ENCODE peak calls at places on chromosomes 2 and 18, in five cellular contexts. Y is colonic mucosa, D is heart right ventricle, W is WERI-Rb-1, U is tibial nerve. B is an unnamed sample. For H3K27me3, the result is how much of the 10 kb centered on the place peaks cover.

GRCh38 chr2:85215074-85216050 is 82.2 kb downstream of the TCF7L1 start:
- DNase-seq in Y (no peak), D (no peak), W (no peak), U (no peak), B (peak)

GRCh38 chr2:174636979-174637378 is 39.4 kb upstream of the WIPF1 start:
- DNase-seq in Y (no peak), D (no peak), W (no peak), U (no peak), B (no peak)

GRCh38 chr2:23620841-23621341 is 235.9 kb downstream of the KLHL29 start:
- DNase-seq in Y (no peak), D (peak), W (peak), U (no peak), B (peak)

GRCh38 chr2:118232391-118233255 is 144.4 kb downstream of the INSIG2 start:
- DNase-seq in Y (no peak), D (no peak), W (no peak), U (no peak), B (no peak)

GRCh38 chr2:8607591-8607990 is 74.3 kb upstream of the ID2 start:
- DNase-seq in Y (no peak), D (no peak), W (no peak), U (no peak), B (peak)

GRCh38 chr18:31225668-31226067 is 63.0 kb upstream of the DSC1 start:
- DNase-seq in Y (no peak), D (peak), W (no peak), U (no peak), B (peak)

GRCh38 chr18:48902023-48902855 is 48.5 kb downstream of the SMAD7 start:
- DNase-seq in Y (peak), D (peak), W (no peak), U (peak), B (peak)

GRCh38 chr18:49971462-49971861 is 158.1 kb upstream of the ACAA2 start:
- DNase-seq in Y (no peak), D (no peak), W (no peak), U (no peak), B (no peak)

GRCh38 chr18:66136039-66136438 is 385.2 kb downstream of the CDH7 start:
- DNase-seq in Y (no peak), D (peak), W (no peak), U (no peak), B (peak)

GRCh38 chr2:112032615-112033457 is 22.2 kb upstream of the TMEM87B start:
- DNase-seq in Y (peak), D (peak), W (no peak), U (no peak), B (no peak)

GRCh38 chr2:219308142-219309093 is 783 bp downstream of the PTPRN start:
- DNase-seq in Y (peak), D (peak), W (peak), U (no peak), B (peak)

GRCh38 chr2:237720962-237721361 is 77.6 kb upstream of the RBM44 start:
- DNase-seq in Y (no peak), D (no peak), W (no peak), U (no peak), B (peak)

GRCh38 chr2:118279005-118279404 is 190.7 kb downstream of the INSIG2 start:
- DNase-seq in Y (no peak), D (no peak), W (no peak), U (no peak), B (no peak)

GRCh38 chr2:74007120-74007519 is 22.4 kb downstream of the TET3 start:
- DNase-seq in Y (no peak), D (no peak), W (peak), U (no peak), B (peak)

GRCh38 chr2:30456106-30456505 is 9.1 kb downstream of the LCLAT1 start:
- DNase-seq in Y (no peak), D (no peak), W (no peak), U (no peak), B (no peak)

GRCh38 chr2:133633851-133634250 is 65.6 kb upstream of the NCKAP5 start:
- DNase-seq in Y (no peak), D (no peak), W (no peak), U (no peak), B (peak)

GRCh38 chr2:173791502-173791901 is 173.7 kb downstream of the SP3 start:
- DNase-seq in Y (no peak), D (no peak), W (no peak), U (no peak), B (no peak)

GRCh38 chr2:70012887-70013286 is 51.5 kb upstream of the ASPRV1 start:
- DNase-seq in Y (no peak), D (no peak), W (no peak), U (no peak), B (no peak)

GRCh38 chr18:58635891-58636290 is 7.0 kb upstream of the ALPK2 start:
- DNase-seq in Y (no peak), D (no peak), W (no peak), U (no peak), B (peak)

GRCh38 chr18:12906773-12907172 is 22.7 kb upstream of the PTPN2 start:
- DNase-seq in Y (no peak), D (no peak), W (no peak), U (no peak), B (no peak)

GRCh38 chr18:48254077-48254602 is 155.0 kb downstream of the ZBTB7C start:
- DNase-seq in Y (no peak), D (no peak), W (no peak), U (no peak), B (no peak)

DNA sequence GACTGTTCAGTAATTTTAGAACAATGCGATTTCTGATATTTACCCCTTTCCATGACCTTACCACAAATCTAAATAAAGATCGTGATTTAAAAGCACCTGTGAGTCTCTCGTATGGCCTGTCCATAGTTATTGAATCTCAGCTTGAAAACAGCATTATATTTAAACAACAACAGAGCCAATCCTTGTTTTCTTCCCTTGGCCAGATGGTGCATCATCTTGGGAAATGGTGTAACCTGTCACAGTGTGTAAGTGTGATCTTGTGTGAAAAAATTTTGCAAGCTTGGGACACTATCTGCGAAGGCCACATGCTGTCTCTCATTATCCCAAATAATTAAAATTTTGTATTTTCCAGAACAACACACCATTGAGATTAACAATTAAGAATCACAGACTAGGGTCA is 262.7 kb upstream of the SPHKAP start:
- DNase-seq in Y (no peak), D (no peak), W (no peak), U (no peak), B (no peak)
- H3K4me3 ChIP-seq in Y (no peak), D (no peak), W (no peak), U (no peak), B (no peak)

GRCh38 chr2:65275141-65275540 is 47.5 kb downstream of the ACTR2 start:
- DNase-seq in Y (no peak), D (no peak), W (no peak), U (no peak), B (no peak)
- H3K27me3 ChIP-seq in Y (under half), D (under half), W (under half), U (under half), B (under half)

GRCh38 chr2:120597595-120598193 is 138.0 kb upstream of the GLI2 start:
- DNase-seq in Y (no peak), D (no peak), W (no peak), U (no peak), B (no peak)

GRCh38 chr2:120595739-120596138 is 139.9 kb upstream of the GLI2 start:
- DNase-seq in Y (no peak), D (no peak), W (no peak), U (no peak), B (no peak)

GRCh38 chr2:120598416-120598815 is 137.3 kb upstream of the GLI2 start:
- DNase-seq in Y (no peak), D (no peak), W (no peak), U (no peak), B (no peak)

GRCh38 chr2:120596191-120596781 is 139.4 kb upstream of the GLI2 start:
- DNase-seq in Y (no peak), D (no peak), W (no peak), U (no peak), B (no peak)

GRCh38 chr2:120596990-120597594 is 138.6 kb upstream of the GLI2 start:
- DNase-seq in Y (no peak), D (peak), W (no peak), U (peak), B (no peak)
- H3K27ac ChIP-seq in Y (no peak), D (no peak), W (no peak), U (no peak), B (no peak)

DNA sequence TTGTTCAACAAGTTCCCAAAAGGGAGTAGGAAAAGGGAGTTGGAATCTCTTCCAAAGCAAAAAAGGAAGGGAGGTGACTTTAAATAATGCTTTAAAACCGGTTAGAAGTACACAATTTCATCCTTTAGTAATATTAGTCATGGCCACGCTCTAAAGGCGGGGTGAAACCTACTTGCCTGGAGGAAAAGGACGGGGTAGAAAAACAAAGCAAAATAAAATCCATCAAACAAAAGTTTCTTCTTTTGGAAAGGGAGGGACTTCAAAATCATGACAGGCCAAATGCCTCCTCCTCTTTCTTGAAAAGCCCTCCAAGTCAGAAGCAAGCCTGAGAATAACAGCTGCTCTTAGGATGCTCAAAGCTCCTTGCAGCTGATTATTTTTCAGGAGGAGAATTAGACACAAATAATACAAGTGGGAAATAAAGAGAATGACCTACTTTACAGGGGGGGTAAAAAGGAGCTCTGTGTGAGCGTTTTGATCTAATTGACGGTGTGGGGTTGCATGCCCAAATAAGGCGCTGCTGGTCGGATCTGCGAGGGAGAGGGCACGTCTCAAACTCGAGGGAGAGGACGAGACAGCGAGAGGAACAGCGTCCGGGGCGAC is 1.8 kb upstream of the NPAS2 start:
- DNase-seq in Y (no peak), D (no peak), W (no peak), U (no peak), B (no peak)
- H3K4me3 ChIP-seq in Y (peak), D (peak), W (peak), U (peak), B (peak)

DNA sequence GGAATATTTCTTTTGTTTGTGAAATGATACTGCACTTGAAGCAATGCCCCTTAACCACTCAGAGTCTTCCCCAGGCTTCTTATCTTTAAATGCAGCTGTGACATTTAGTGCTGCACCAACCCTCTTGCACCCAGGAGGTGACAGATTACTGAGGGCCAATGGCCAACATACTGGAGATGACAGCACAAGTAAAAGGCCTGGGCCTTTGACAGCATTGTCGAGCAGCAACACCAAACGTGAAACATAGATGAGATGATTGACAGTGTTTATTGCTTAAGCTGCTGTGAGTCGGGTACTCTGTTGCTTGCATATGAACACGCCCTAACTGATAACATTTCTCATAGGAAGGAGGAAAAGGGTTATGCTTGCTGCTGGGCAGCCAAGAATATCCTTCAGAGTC is 80.3 kb downstream of the THNSL2 start:
- DNase-seq in Y (no peak), D (no peak), W (no peak), U (no peak), B (no peak)
- H3K27me3 ChIP-seq in Y (under half), D (under half), W (half or more), U (under half), B (under half)